ENCODE peak calls at places on chromosomes 11 and 22, in nine cellular contexts. S, T, X, L, G, W, R, E and I are unnamed samples.

GRCh38 chr22:46614070-46614931 is 5.9 kb upstream of the GRAMD4 start:
- DNase-seq in S (no peak), T (no peak), X (no peak), L (no peak), G (no peak), W (peak; percentile 56), R (no peak), E (no peak), I (peak; percentile 60)

GRCh38 chr22:29734853-29735252 is 15.1 kb downstream of the CABP7 start:
- DNase-seq in S (no peak), T (no peak), X (no peak), L (no peak), G (no peak), W (no peak), R (no peak), E (no peak), I (no peak)

GRCh38 chr11:27497911-27498310 is 8.7 kb downstream of the LIN7C start:
- DNase-seq in S (no peak), T (no peak), X (no peak), L (no peak), G (no peak), W (no peak), R (no peak), E (no peak), I (no peak)

GRCh38 chr22:43333978-43334377 is 9.2 kb downstream of the SCUBE1 start:
- DNase-seq in S (no peak), T (no peak), X (no peak), L (no peak), G (no peak), W (no peak), R (no peak), E (no peak), I (no peak)

GRCh38 chr11:8709002-8709672 is 26.5 kb downstream of the RPL27A start:
- DNase-seq in S (peak; percentile 81), T (no peak), X (peak; percentile 74), L (peak; percentile 10), G (no peak), W (peak; percentile 97), R (no peak), E (peak; percentile 21), I (no peak)

GRCh38 chr11:33399421-33399820 is 142.2 kb downstream of the HIPK3 start:
- DNase-seq in S (no peak), T (no peak), X (no peak), L (no peak), G (no peak), W (no peak), R (no peak), E (no peak), I (no peak)

GRCh38 chr22:32469799-32470212 is 4.8 kb upstream of the FBXO7 start:
- DNase-seq in S (no peak), T (peak; percentile 81), X (peak; percentile 51), L (peak; percentile 8), G (no peak), W (no peak), R (no peak), E (peak; percentile 25), I (no peak)

GRCh38 chr22:46145896-46146295 is 4.4 kb upstream of the PPARA start:
- DNase-seq in S (no peak), T (no peak), X (no peak), L (no peak), G (no peak), W (no peak), R (no peak), E (no peak), I (no peak)

GRCh38 chr11:118911880-118912741 is 13.6 kb downstream of the BCL9L start:
- DNase-seq in S (peak; percentile 81), T (peak; percentile 93), X (peak; percentile 87), L (no peak), G (no peak), W (peak; percentile 92), R (no peak), E (no peak), I (peak; percentile 46)

GRCh38 chr11:47946682-47947575 is 33.4 kb upstream of the PTPRJ start:
- DNase-seq in S (no peak), T (peak; percentile 91), X (peak; percentile 69), L (no peak), G (no peak), W (peak; percentile 81), R (no peak), E (no peak), I (no peak)